ENCODE peak calls at places on chromosome 22, in four cellular contexts. C, Z, S and U are unnamed samples.

GRCh38 chr22:39318507-39319283 is 728 bp downstream of the RPL3 start:
- DNase-seq in C (no peak), Z (no peak), S (no peak), U (no peak)

GRCh38 chr22:47307812-47308211 is 545.4 kb downstream of the TBC1D22A start:
- DNase-seq in C (no peak), Z (no peak), S (peak), U (no peak)

GRCh38 chr22:17732251-17732854 is 41.9 kb downstream of the BID start:
- DNase-seq in C (no peak), Z (no peak), S (no peak), U (no peak)

GRCh38 chr22:49027122-49027670 is 800.5 kb downstream of the BRD1 start:
- DNase-seq in C (no peak), Z (no peak), S (no peak), U (no peak)

GRCh38 chr22:31122532-31123291 is at the start of gene INPP5J:
- DNase-seq in C (no peak), Z (peak), S (peak), U (no peak)

GRCh38 chr22:46058591-46059519 is 81.9 kb upstream of the WNT7B start:
- DNase-seq in C (no peak), Z (peak), S (no peak), U (peak)

GRCh38 chr22:43428005-43428485 is 16.2 kb downstream of the MPPED1 start:
- DNase-seq in C (no peak), Z (no peak), S (no peak), U (no peak)

GRCh38 chr22:22702159-22702873 is 57.9 kb downstream of the GGTLC2 start:
- DNase-seq in C (no peak), Z (no peak), S (no peak), U (no peak)

GRCh38 chr22:44839721-44840120 is 87.3 kb downstream of the ARHGAP8 start:
- DNase-seq in C (no peak), Z (peak), S (no peak), U (no peak)

GRCh38 chr22:20577045-20577444 is 69.6 kb downstream of the MED15 start:
- DNase-seq in C (no peak), Z (no peak), S (no peak), U (no peak)

GRCh38 chr22:32788884-32789624 is 12.5 kb upstream of the TIMP3 start:
- DNase-seq in C (no peak), Z (no peak), S (peak), U (no peak)

GRCh38 chr22:17638182-17638431 is 450 bp upstream of the BCL2L13 start:
- DNase-seq in C (no peak), Z (no peak), S (no peak), U (no peak)

GRCh38 chr22:34475886-34476285 is 555.6 kb upstream of the LARGE1 start:
- DNase-seq in C (no peak), Z (no peak), S (no peak), U (no peak)

GRCh38 chr22:22706253-22706940 is 62.0 kb downstream of the GGTLC2 start:
- DNase-seq in C (no peak), Z (no peak), S (no peak), U (no peak)

GRCh38 chr22:45551310-45552016 is 48.8 kb downstream of the FBLN1 start:
- DNase-seq in C (no peak), Z (peak), S (no peak), U (no peak)

GRCh38 chr22:25839755-25840154 is 97.8 kb downstream of the MYO18B start:
- DNase-seq in C (no peak), Z (no peak), S (no peak), U (no peak)

GRCh38 chr22:45709004-45709739 is 37.5 kb downstream of the ATXN10 start:
- DNase-seq in C (no peak), Z (no peak), S (peak), U (no peak)

GRCh38 chr22:25367756-25368155 is 148.3 kb downstream of the CRYBB2 start:
- DNase-seq in C (no peak), Z (no peak), S (no peak), U (no peak)

GRCh38 chr22:41288245-41288946 is 2.4 kb upstream of the RANGAP1 start:
- DNase-seq in C (no peak), Z (no peak), S (peak), U (no peak)

GRCh38 chr22:44381761-44382454 is 69.2 kb upstream of the SHISAL1 start:
- DNase-seq in C (no peak), Z (peak), S (no peak), U (no peak)

GRCh38 chr22:29753808-29754657 is 12.8 kb downstream of the ZMAT5 start:
- DNase-seq in C (no peak), Z (no peak), S (no peak), U (no peak)

GRCh38 chr22:36368359-36368983 is 19.3 kb downstream of the MYH9 start:
- DNase-seq in C (no peak), Z (no peak), S (peak), U (no peak)

GRCh38 chr22:50523806-50524663 is 1.4 kb downstream of the SCO2 start:
- DNase-seq in C (no peak), Z (no peak), S (no peak), U (no peak)

GRCh38 chr22:43448048-43448447 is 36.2 kb downstream of the MPPED1 start:
- DNase-seq in C (no peak), Z (no peak), S (no peak), U (no peak)

GRCh38 chr22:49637255-49637760 is 190.4 kb downstream of the BRD1 start:
- DNase-seq in C (no peak), Z (no peak), S (no peak), U (no peak)

GRCh38 chr22:40720538-40721256 is 41.4 kb downstream of the MCHR1 start:
- DNase-seq in C (no peak), Z (no peak), S (peak), U (no peak)

GRCh38 chr22:25749420-25750169 is 7.6 kb downstream of the MYO18B start:
- DNase-seq in C (no peak), Z (peak), S (no peak), U (no peak)

GRCh38 chr22:23700706-23701105 is 9.9 kb downstream of the RGL4 start:
- DNase-seq in C (no peak), Z (peak), S (peak), U (no peak)

GRCh38 chr22:21073023-21073422 is 27.3 kb downstream of the LRRC74B start:
- DNase-seq in C (no peak), Z (peak), S (no peak), U (no peak)

GRCh38 chr22:32533265-32534068 is 58.9 kb downstream of the FBXO7 start:
- DNase-seq in C (no peak), Z (no peak), S (peak), U (no peak)

GRCh38 chr22:41996826-41997225 is 1.8 kb upstream of the WBP2NL start:
- DNase-seq in C (no peak), Z (peak), S (no peak), U (no peak)

GRCh38 chr22:48950151-48950915 is 877.3 kb downstream of the BRD1 start:
- DNase-seq in C (no peak), Z (peak), S (no peak), U (no peak)

GRCh38 chr22:38148252-38148651 is 33.4 kb downstream of the PLA2G6 start:
- DNase-seq in C (no peak), Z (no peak), S (peak), U (no peak)

GRCh38 chr22:42343551-42344081 is 73.2 kb upstream of the TCF20 start:
- DNase-seq in C (no peak), Z (no peak), S (no peak), U (no peak)